ENCODE peak calls at places on chromosomes 6 and 20, in nine cellular contexts. O is A549, H is HL-60, U is HepG2, G is HCT116, A is Panc1, N is GM23338, J is K562, W is GM12878. F is an unnamed sample.

GRCh38 chr20:57625181-57625958 is 5.1 kb upstream of the ZBP1 start:
- DNase-seq in O (no peak), H (no peak), U (no peak), G (no peak), A (no peak), N (no peak), J (no peak), W (no peak), F (no peak)

GRCh38 chr6:78861509-78861908 is 5.8 kb upstream of the IRAK1BP1 start:
- DNase-seq in O (peak), H (no peak), U (peak), G (no peak), A (no peak), N (no peak), J (no peak), W (no peak), F (no peak)

GRCh38 chr20:46557231-46557956 is 6.9 kb upstream of the OCSTAMP start:
- DNase-seq in O (no peak), H (no peak), U (no peak), G (no peak), A (no peak), N (no peak), J (no peak), W (no peak), F (no peak)

GRCh38 chr6:114796576-114796975 is 453.8 kb upstream of the HS3ST5 start:
- DNase-seq in O (no peak), H (no peak), U (no peak), G (no peak), A (no peak), N (no peak), J (no peak), W (no peak), F (no peak)

GRCh38 chr6:138485586-138486248 is 13.6 kb downstream of the NHSL1 start:
- DNase-seq in O (no peak), H (no peak), U (no peak), G (no peak), A (no peak), N (peak), J (no peak), W (no peak), F (no peak)

GRCh38 chr6:167238169-167238693 is 52.9 kb upstream of the UNC93A start:
- DNase-seq in O (no peak), H (no peak), U (peak), G (no peak), A (no peak), N (peak), J (no peak), W (no peak), F (no peak)

GRCh38 chr20:57941572-57942381 is 232.0 kb upstream of the PMEPA1 start:
- DNase-seq in O (peak), H (no peak), U (no peak), G (no peak), A (no peak), N (no peak), J (no peak), W (no peak), F (peak)

GRCh38 chr6:53790886-53791285 is 3.9 kb upstream of the LRRC1 start:
- DNase-seq in O (no peak), H (no peak), U (no peak), G (no peak), A (no peak), N (no peak), J (no peak), W (no peak), F (no peak)

GRCh38 chr6:7106215-7106751 is 1.5 kb upstream of the RREB1 start:
- DNase-seq in O (no peak), H (no peak), U (peak), G (no peak), A (no peak), N (no peak), J (peak), W (no peak), F (no peak)

GRCh38 chr6:155638200-155638599 is 182.6 kb upstream of the NOX3 start:
- DNase-seq in O (no peak), H (no peak), U (no peak), G (no peak), A (no peak), N (no peak), J (no peak), W (no peak), F (no peak)

GRCh38 chr6:89375427-89375868 is 22.9 kb upstream of the UBE2J1 start:
- DNase-seq in O (peak), H (peak), U (peak), G (no peak), A (no peak), N (peak), J (no peak), W (no peak), F (peak)

GRCh38 chr6:121520337-121521163 is 85.1 kb downstream of the GJA1 start:
- DNase-seq in O (peak), H (no peak), U (no peak), G (no peak), A (peak), N (peak), J (no peak), W (no peak), F (no peak)

GRCh38 chr6:8855411-8855810 is 420.1 kb upstream of the SLC35B3 start:
- DNase-seq in O (no peak), H (peak), U (no peak), G (no peak), A (no peak), N (no peak), J (no peak), W (no peak), F (no peak)

GRCh38 chr6:40717411-40718057 is 130.4 kb upstream of the LRFN2 start:
- DNase-seq in O (no peak), H (no peak), U (no peak), G (no peak), A (no peak), N (no peak), J (no peak), W (no peak), F (no peak)

GRCh38 chr6:75268121-75268987 is 16.2 kb downstream of the TMEM30A start:
- DNase-seq in O (no peak), H (no peak), U (no peak), G (no peak), A (no peak), N (peak), J (no peak), W (no peak), F (no peak)

GRCh38 chr6:75272145-75272840 is 12.3 kb downstream of the TMEM30A start:
- DNase-seq in O (no peak), H (peak), U (no peak), G (no peak), A (no peak), N (no peak), J (no peak), W (no peak), F (no peak)

GRCh38 chr6:75268988-75269354 is 15.6 kb downstream of the TMEM30A start:
- DNase-seq in O (no peak), H (no peak), U (no peak), G (no peak), A (no peak), N (no peak), J (no peak), W (no peak), F (no peak)

GRCh38 chr6:75275067-75275466 is 9.5 kb downstream of the TMEM30A start:
- DNase-seq in O (peak), H (no peak), U (peak), G (no peak), A (no peak), N (no peak), J (no peak), W (no peak), F (no peak)

GRCh38 chr6:75273009-75273408 is 11.6 kb downstream of the TMEM30A start:
- DNase-seq in O (no peak), H (peak), U (no peak), G (no peak), A (no peak), N (no peak), J (no peak), W (no peak), F (no peak)
- TF ChIP-seq REST in O (no peak), H (no peak), U (no peak), G (no peak), A (no peak), N (no peak), J (no peak), W (no peak), F (no peak)

GRCh38 chr6:98832282-98833100 is 1.9 kb upstream of the POU3F2 start:
- DNase-seq in O (no peak), H (no peak), U (no peak), G (no peak), A (no peak), N (peak), J (no peak), W (no peak), F (peak)
- TF ChIP-seq REST in O (no peak), H (no peak), U (no peak), G (no peak), A (no peak), N (no peak), J (no peak), W (no peak), F (no peak)

GRCh38 chr20:63627700-63628245 is 872 bp upstream of the GMEB2 start:
- DNase-seq in O (no peak), H (no peak), U (no peak), G (no peak), A (no peak), N (no peak), J (peak), W (no peak), F (no peak)

GRCh38 chr20:63624486-63624885 is 2.4 kb downstream of the GMEB2 start:
- DNase-seq in O (peak), H (no peak), U (peak), G (no peak), A (no peak), N (peak), J (no peak), W (no peak), F (no peak)

GRCh38 chr20:63627129-63627699 is 313 bp upstream of the GMEB2 start:
- DNase-seq in O (peak), H (peak), U (peak), G (peak), A (peak), N (peak), J (peak), W (peak), F (peak)

GRCh38 chr20:63626424-63627128 is at the start of gene GMEB2:
- DNase-seq in O (no peak), H (peak), U (peak), G (peak), A (no peak), N (peak), J (peak), W (no peak), F (peak)

GRCh38 chr20:63625771-63626423 is 1.0 kb downstream of the GMEB2 start:
- DNase-seq in O (peak), H (no peak), U (peak), G (no peak), A (no peak), N (peak), J (peak), W (no peak), F (peak)
- TF ChIP-seq REST in O (no peak), H (no peak), U (no peak), G (no peak), A (no peak), N (no peak), J (no peak), W (no peak), F (no peak)

GRCh38 chr20:63189846-63190559 is 25.9 kb downstream of the YTHDF1 start:
- DNase-seq in O (no peak), H (no peak), U (no peak), G (no peak), A (no peak), N (no peak), J (no peak), W (no peak), F (no peak)
- TF ChIP-seq REST in O (no peak), H (no peak), U (no peak), G (no peak), A (no peak), N (no peak), J (no peak), W (no peak), F (no peak)

GRCh38 chr6:2505624-2506023 is 245.1 kb downstream of the MYLK4 start:
- DNase-seq in O (peak), H (no peak), U (no peak), G (peak), A (no peak), N (peak), J (peak), W (no peak), F (peak)
- TF ChIP-seq REST in O (no peak), H (no peak), U (no peak), G (no peak), A (no peak), N (no peak), J (no peak), W (no peak), F (no peak)

GRCh38 chr6:45619994-45620471 is 242.3 kb upstream of the SUPT3H start:
- DNase-seq in O (no peak), H (no peak), U (no peak), G (no peak), A (no peak), N (no peak), J (no peak), W (no peak), F (no peak)
- TF ChIP-seq REST in O (no peak), H (no peak), U (no peak), G (no peak), A (no peak), N (no peak), J (no peak), W (no peak), F (no peak)

GRCh38 chr6:34227656-34228421 is 8.8 kb upstream of the HMGA1 start:
- DNase-seq in O (no peak), H (no peak), U (no peak), G (no peak), A (no peak), N (no peak), J (no peak), W (no peak), F (no peak)
- TF ChIP-seq REST in O (no peak), H (no peak), U (no peak), G (no peak), A (no peak), N (no peak), J (no peak), W (no peak), F (no peak)

DNA sequence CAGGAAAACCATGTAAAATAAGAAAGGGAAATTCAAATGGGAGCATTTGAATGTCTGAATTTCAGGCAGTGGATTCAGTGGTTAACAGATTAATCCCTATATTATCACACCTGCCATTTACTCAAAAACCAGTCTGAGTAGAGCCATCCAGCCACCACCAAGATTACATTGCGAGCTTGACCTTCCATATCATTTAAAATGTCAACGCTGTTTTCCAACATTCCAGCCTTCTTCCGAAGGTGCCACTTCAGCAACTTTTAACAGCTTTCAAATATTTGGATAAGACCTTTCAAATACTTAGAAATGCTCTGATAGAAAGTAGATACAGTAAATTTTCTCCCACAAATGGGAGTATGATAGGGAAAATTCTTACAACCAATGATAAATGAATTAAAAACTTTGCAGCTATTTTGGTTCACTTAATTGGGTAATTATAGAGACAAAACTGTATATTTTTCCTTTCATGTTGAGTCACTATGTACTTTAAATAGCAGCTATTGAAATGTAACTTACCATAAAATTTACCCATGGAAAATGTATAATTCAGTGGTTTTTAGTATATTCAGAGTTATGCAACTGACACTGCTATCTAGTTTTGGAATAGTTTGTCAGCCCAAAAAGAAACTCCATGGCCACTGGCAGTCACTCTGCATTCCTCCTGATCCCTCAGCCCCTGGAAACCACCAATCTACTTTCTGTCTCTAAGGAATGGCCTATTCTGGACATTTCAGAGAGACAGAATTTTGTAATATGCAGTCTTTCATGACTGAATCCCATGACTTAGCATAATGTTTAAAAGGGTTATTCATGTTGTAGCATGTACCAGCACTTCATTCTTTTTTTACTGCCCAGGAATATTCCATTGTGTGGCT is 21.6 kb downstream of the EZR start:
- DNase-seq in O (no peak), H (no peak), U (no peak), G (no peak), A (no peak), N (no peak), J (no peak), W (no peak), F (no peak)
- TF ChIP-seq REST in O (no peak), H (no peak), U (no peak), G (no peak), A (no peak), N (no peak), J (no peak), W (no peak), F (no peak)